ENCODE peak calls at places on chromosomes 3 and 15, in nine cellular contexts. R is endothelial cell; E is B cell; S is adrenal gland; Y is CD4-positive, alpha-beta T cell; O is epithelial cell of esophagus; N is AG04449; A is HL-60; J is ovary. W is an unnamed sample.

GRCh38 chr15:64459382-64459781 is 996 bp upstream of the ZNF609 start:
- DNase-seq in A (no peak), J (no peak), R (no peak), N (no peak), E (no peak), Y (no peak), O (no peak), S (no peak), W (no peak)

GRCh38 chr3:112752092-112752512 is 94.6 kb downstream of the CD200R1L start:
- DNase-seq in N (no peak), R (no peak), J (no peak), A (no peak), E (no peak), Y (no peak), S (no peak), O (no peak), W (no peak)

GRCh38 chr15:42273900-42274692 is 863 bp upstream of the TMEM87A start:
- DNase-seq in Y (peak), R (peak), A (no peak), J (peak), S (peak), E (peak), O (peak), N (peak), W (peak)

GRCh38 chr3:163951397-163951987 is 1126.8 kb downstream of the SI start:
- DNase-seq in J (no peak), O (peak), N (no peak), A (no peak), S (no peak), E (no peak), R (no peak), Y (no peak), W (no peak)

GRCh38 chr3:69659180-69659915 is 79.9 kb upstream of the MITF start:
- DNase-seq in O (no peak), S (no peak), E (no peak), R (no peak), J (no peak), A (no peak), N (no peak), Y (no peak), W (no peak)

GRCh38 chr15:98855815-98856539 is 151.6 kb downstream of the PGPEP1L start:
- DNase-seq in J (no peak), E (no peak), Y (no peak), N (no peak), O (no peak), A (no peak), S (peak), R (no peak), W (no peak)

GRCh38 chr15:99098991-99099390 is 5.9 kb upstream of the SYNM start:
- DNase-seq in A (no peak), O (no peak), N (no peak), J (no peak), R (no peak), E (no peak), S (no peak), Y (no peak), W (no peak)

GRCh38 chr15:76931397-76932089 is at the start of gene RCN2:
- DNase-seq in O (peak), R (peak), J (peak), N (peak), S (peak), A (peak), Y (peak), E (peak), W (peak)

GRCh38 chr3:41710646-41711388 is 251.1 kb downstream of the ULK4 start:
- DNase-seq in J (no peak), S (no peak), E (no peak), R (no peak), A (no peak), N (peak), Y (no peak), O (peak), W (no peak)

GRCh38 chr3:16419640-16420039 is 93.9 kb downstream of the RFTN1 start:
- DNase-seq in R (no peak), S (no peak), A (no peak), N (no peak), O (no peak), E (no peak), Y (no peak), J (no peak), W (no peak)

GRCh38 chr3:51375571-51375970 is 9.5 kb upstream of the MANF start:
- DNase-seq in Y (no peak), O (no peak), E (no peak), R (no peak), A (no peak), S (no peak), N (no peak), J (no peak), W (no peak)

GRCh38 chr3:72237679-72238320 is 452.9 kb upstream of the PROK2 start:
- DNase-seq in S (no peak), Y (no peak), R (no peak), A (no peak), E (no peak), N (no peak), J (no peak), O (no peak), W (no peak)

GRCh38 chr15:100623301-100623700 is 20.9 kb downstream of the ASB7 start:
- DNase-seq in A (no peak), R (no peak), Y (no peak), J (no peak), E (no peak), N (no peak), S (no peak), O (peak), W (no peak)

GRCh38 chr3:136193273-136194043 is 2.7 kb downstream of the MSL2 start:
- DNase-seq in S (no peak), N (no peak), R (no peak), J (no peak), E (peak), A (no peak), Y (no peak), O (peak), W (no peak)

GRCh38 chr3:8741581-8742355 is 8.2 kb downstream of the CAV3 start:
- DNase-seq in Y (no peak), S (peak), R (no peak), J (peak), N (no peak), O (peak), E (no peak), A (no peak), W (no peak)

GRCh38 chr3:181613813-181614212 is 97.9 kb upstream of the SOX2 start:
- DNase-seq in S (no peak), Y (no peak), R (no peak), E (no peak), J (no peak), N (no peak), O (no peak), A (no peak), W (no peak)

GRCh38 chr3:14261229-14261628 is 82.6 kb downstream of the LSM3 start:
- DNase-seq in N (no peak), R (peak), O (peak), S (peak), E (peak), A (peak), Y (peak), J (peak), W (peak)

GRCh38 chr3:21752749-21753347 is 1.8 kb upstream of the ZNF385D start:
- DNase-seq in J (no peak), S (peak), R (peak), Y (no peak), E (no peak), A (no peak), N (no peak), O (peak), W (no peak)

GRCh38 chr3:133699903-133700302 is 38.2 kb upstream of the TOPBP1 start:
- DNase-seq in R (no peak), N (no peak), S (no peak), A (no peak), O (no peak), J (no peak), Y (no peak), E (no peak), W (no peak)

GRCh38 chr3:45644467-45645201 is 44.6 kb upstream of the SACM1L start:
- DNase-seq in E (no peak), A (no peak), S (no peak), R (no peak), J (no peak), Y (no peak), N (peak), O (peak), W (no peak)

GRCh38 chr15:91117375-91117774 is 17.3 kb downstream of the SV2B start:
- DNase-seq in A (no peak), E (no peak), N (no peak), S (no peak), R (no peak), J (no peak), Y (no peak), O (no peak), W (no peak)

DNA sequence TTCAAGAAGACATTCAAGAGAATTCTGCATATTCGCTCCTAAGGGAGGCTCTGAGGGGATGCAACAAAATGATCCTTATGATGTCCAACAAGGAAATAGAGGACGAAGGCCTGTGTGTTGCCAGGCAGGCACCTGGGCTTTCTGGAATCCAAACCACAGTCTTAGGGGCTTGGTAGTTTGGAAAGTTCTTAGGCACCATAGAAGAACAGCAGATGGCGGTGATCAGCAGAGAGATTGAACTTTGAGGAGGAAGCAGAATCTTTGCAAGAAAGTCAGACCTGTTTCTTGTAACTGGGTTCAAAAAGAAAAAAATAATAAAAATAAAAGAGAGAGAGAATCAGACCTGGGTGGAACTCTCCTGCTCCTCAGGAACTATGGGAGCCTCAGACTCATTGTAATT is 11.7 kb upstream of the ATG7 start:
- DNase-seq in Y (no peak), R (no peak), S (no peak), N (no peak), A (no peak), J (no peak), O (no peak), E (no peak), W (no peak)
- TF ChIP-seq CTCF in Y (no peak), R (no peak), S (no peak), N (no peak), A (no peak), J (no peak), O (no peak), E (no peak), W (no peak)

DNA sequence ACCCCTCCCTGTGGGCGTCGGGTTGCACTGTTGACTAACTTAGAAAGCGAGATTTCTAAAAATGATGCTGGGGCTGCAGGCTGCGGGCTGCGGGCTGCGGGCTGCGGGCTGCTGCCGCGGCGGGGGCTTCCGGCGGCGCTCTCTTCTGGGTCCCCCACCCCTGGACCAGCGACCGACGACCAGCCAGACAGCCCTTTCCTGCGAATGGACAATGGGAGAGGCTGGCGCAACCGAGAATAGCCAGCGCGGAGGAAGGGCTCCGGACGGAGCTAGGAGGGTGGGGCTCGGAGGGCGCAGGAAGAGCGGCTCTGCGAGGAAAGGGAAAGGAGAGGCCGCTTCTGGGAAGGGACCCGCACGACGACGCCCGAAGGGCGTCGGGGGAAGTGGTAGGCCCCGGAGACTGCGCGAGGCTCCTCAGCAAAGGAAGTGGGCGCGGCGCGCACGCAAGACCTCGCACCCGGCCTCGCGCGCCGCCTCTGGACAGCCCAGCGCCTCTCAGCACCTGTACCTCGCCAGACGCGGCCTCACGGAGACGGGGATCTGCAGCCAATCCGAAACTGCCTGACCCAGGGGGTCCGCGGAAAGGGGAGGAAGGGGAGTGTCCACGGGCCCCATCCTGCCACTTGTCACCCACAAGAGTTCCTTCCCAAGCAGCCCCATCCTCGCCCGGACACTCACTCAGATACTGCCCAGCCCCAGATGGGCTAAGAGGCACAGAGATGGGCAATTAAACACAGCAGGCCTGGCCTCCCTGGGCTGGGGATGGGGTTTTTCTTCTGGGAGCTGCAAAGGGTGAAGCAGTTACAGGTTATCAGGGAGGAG is 70.7 kb downstream of the SLC12A8 start:
- DNase-seq in Y (peak), S (peak), O (peak), N (no peak), A (peak), R (peak), E (peak), J (peak), W (peak)
- TF ChIP-seq CTCF in Y (peak), S (peak), O (peak), N (peak), A (no peak), R (no peak), E (peak), J (no peak), W (peak)

DNA sequence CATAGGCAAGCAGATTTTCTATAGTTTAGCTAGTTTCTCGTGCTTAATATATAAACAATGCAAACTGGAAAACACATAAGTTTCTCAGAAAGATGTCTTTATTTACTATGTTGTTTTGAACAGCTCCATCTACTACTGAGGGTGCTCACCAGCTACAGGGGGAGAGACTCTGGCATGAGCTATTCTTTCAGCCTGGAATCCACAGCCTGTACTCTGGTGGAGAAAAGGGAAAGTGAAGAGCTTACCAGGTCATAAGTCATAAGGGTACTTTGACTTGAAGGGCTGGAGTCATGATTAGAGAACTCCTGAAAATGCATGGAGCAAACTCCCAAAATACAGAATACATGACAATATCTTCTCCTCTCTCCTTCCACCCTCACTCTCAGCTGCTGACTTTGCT is 4.4 kb upstream of the AVEN start:
- DNase-seq in R (no peak), Y (no peak), A (no peak), E (no peak), O (no peak), J (no peak), S (no peak), N (no peak), W (no peak)
- TF ChIP-seq CTCF in R (no peak), Y (no peak), A (no peak), E (no peak), O (no peak), J (no peak), S (no peak), N (no peak), W (no peak)

DNA sequence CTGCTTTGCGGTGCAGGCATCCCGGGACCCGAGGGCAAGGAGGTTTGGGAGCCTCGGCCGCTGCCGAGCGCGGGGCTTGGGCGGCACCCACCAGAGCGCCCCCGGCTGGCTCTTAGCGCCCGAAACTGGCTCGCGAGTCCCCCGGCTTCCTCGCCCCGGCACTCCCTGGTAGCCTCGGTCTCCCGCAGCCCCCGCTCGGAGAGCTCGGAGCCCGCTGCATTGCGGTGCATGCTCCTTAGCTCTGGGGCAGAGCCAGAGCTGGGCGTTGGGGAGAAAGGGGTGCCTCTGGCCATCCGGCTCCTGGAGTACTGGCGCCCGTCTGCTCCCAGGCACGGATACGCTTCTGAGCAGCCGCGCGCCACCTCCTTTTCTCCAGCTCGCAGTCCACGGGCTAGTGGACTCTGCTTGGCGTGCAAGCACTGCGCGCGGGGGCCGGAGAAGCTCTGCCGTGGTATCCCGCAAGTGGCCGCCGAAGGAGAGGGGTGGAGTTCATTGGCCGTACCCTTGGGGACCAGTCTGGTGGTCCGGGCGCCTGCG is 784 bp downstream of the EPHB1 start:
- DNase-seq in Y (no peak), O (peak), S (no peak), N (no peak), J (no peak), A (no peak), E (peak), R (no peak), W (no peak)
- TF ChIP-seq CTCF in Y (no peak), O (no peak), S (no peak), N (peak), J (no peak), A (no peak), E (no peak), R (no peak), W (no peak)

GRCh38 chr15:23859008-23859407 is 171.9 kb upstream of the NDN start:
- DNase-seq in O (no peak), J (no peak), N (no peak), Y (no peak), E (no peak), S (no peak), A (no peak), R (no peak), W (no peak)

GRCh38 chr15:23857028-23857641 is 170.0 kb upstream of the NDN start:
- DNase-seq in E (no peak), Y (no peak), J (peak), R (peak), O (peak), A (no peak), S (peak), N (no peak), W (peak)

GRCh38 chr15:23855947-23856346 is 168.8 kb upstream of the NDN start:
- DNase-seq in Y (no peak), E (no peak), R (no peak), O (no peak), J (no peak), N (no peak), A (no peak), S (peak), W (no peak)

GRCh38 chr15:23860290-23860751 is 173.2 kb upstream of the NDN start:
- DNase-seq in O (no peak), J (no peak), E (no peak), A (no peak), R (no peak), Y (no peak), N (no peak), S (no peak), W (peak)

DNA sequence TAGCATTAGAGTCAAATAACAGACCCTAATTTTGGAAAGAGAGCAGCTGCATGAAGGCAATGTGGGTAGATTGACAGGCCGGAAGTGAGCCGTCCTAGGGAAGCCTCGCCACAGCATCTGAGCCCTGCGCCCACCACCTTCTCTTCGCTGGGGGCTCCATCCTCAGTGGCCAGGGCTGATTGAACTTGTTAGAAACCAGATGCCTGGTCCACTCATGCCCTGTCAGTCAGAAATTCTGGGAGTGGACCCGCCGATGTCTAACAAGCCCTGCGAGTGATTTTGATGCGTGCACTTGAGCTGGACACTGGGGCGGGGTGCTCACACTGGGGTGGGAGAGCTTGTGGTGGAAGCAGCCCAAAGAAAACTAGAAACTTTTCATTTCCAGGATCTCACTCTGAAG is 173.7 kb upstream of the NDN start:
- DNase-seq in J (no peak), A (no peak), O (no peak), E (no peak), N (no peak), S (no peak), Y (no peak), R (no peak), W (no peak)
- TF ChIP-seq CTCF in J (no peak), A (no peak), O (no peak), E (no peak), N (no peak), S (no peak), Y (no peak), R (no peak), W (no peak)

DNA sequence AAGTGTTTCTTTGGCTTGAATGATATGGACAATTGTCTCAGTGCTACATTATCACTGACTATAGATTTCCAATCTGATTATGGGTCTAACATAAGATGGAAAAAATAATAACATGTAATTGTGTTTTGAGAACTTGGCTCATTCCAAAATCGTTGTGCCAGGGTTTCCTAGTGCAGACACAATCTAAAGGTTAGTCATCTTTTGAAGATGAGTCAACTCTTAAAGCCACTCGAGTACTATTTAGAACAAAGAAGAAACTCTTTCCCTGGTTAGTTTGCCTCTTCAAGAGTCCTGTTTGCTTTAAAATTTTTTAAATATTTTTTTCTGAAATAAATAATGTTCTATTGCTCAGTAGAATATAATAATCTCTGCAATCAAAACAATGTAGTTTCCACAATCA is 301.0 kb downstream of the CADM2 start:
- DNase-seq in A (no peak), N (no peak), R (no peak), S (no peak), E (no peak), J (no peak), O (peak), Y (no peak), W (no peak)
- TF ChIP-seq CTCF in A (no peak), N (no peak), R (no peak), S (no peak), E (no peak), J (no peak), O (no peak), Y (no peak), W (no peak)

GRCh38 chr15:69225355-69226027 is 65.1 kb downstream of the GLCE start:
- DNase-seq in R (no peak), Y (no peak), J (no peak), S (no peak), N (peak), E (no peak), O (peak), A (peak), W (no peak)
- TF ChIP-seq CTCF in R (no peak), Y (no peak), J (no peak), S (peak), N (no peak), E (no peak), O (peak), A (no peak), W (peak)